ENCODE peak calls at places on chromosomes 1 and 21, in four cellular contexts. O is OCI-LY7, M is putamen, K is amniotic stem cell. G is an unnamed sample.

GRCh38 chr1:21935891-21936365 is 1.2 kb downstream of the HSPG2 start:
- DNase-seq in O (no peak), K (no peak), M (no peak), G (peak)

GRCh38 chr1:89347296-89347695 is 16.6 kb upstream of the GBP6 start:
- DNase-seq in M (no peak), K (no peak), O (no peak), G (no peak)

GRCh38 chr1:73749996-73750395 is 448.0 kb downstream of the LRRIQ3 start:
- DNase-seq in M (no peak), O (no peak), K (no peak), G (no peak)

GRCh38 chr1:30912203-30912602 is 3.6 kb upstream of the SDC3 start:
- DNase-seq in K (no peak), M (no peak), O (no peak), G (no peak)

GRCh38 chr1:208211901-208212843 is 32.0 kb downstream of the PLXNA2 start:
- DNase-seq in O (no peak), K (no peak), M (no peak), G (no peak)

GRCh38 chr1:185412385-185413074 is 95.5 kb upstream of the IVNS1ABP start:
- DNase-seq in M (peak), O (no peak), K (no peak), G (peak)

GRCh38 chr21:25881524-25882376 is 147.0 kb downstream of the GABPA start:
- DNase-seq in O (peak), K (no peak), M (peak), G (peak)

GRCh38 chr1:203557390-203557789 is 63.4 kb downstream of the OPTC start:
- DNase-seq in K (peak), O (no peak), M (peak), G (peak)

GRCh38 chr1:241250465-241250864 is 106.5 kb downstream of the RGS7 start:
- DNase-seq in O (no peak), K (no peak), M (no peak), G (no peak)

GRCh38 chr1:17158961-17159360 is 39.7 kb upstream of the PADI2 start:
- DNase-seq in M (no peak), O (no peak), K (no peak), G (no peak)

GRCh38 chr1:185650602-185651230 is 83.5 kb upstream of the HMCN1 start:
- DNase-seq in M (no peak), O (no peak), K (no peak), G (peak)

GRCh38 chr1:226027861-226028260 is 28.7 kb upstream of the SDE2 start:
- DNase-seq in M (no peak), O (no peak), K (no peak), G (no peak)

GRCh38 chr1:53697671-53698380 is 41.1 kb downstream of the GLIS1 start:
- DNase-seq in M (no peak), O (no peak), K (no peak), G (no peak)

GRCh38 chr1:116112388-116113140 is 1.4 kb downstream of the MAB21L3 start:
- DNase-seq in K (no peak), O (no peak), M (no peak), G (no peak)

GRCh38 chr1:111204211-111204883 is 3.9 kb upstream of the DENND2D start:
- DNase-seq in K (no peak), M (no peak), O (peak), G (no peak)

GRCh38 chr1:226135709-226136108 is 50.8 kb downstream of the ACBD3 start:
- DNase-seq in O (no peak), M (no peak), K (no peak), G (no peak)

G was measured in mammary epithelial cell.